ENCODE peak calls at places on chromosome 22, in seven cellular contexts. B is caudate nucleus; K is activated naive CD8-positive, alpha-beta T cell treated with anti-CD3 and anti-CD28 coated beads, Interleukin-2, amount 50 U/mL, for 24 hours; V is stimulated activated CD8-positive, alpha-beta memory T cell treated with anti-CD3 and anti-CD28 coated beads, Interleukin-7, amount 100 ng/mL, for 48 hours; J is iris pigment epithelial cell; U is amniotic stem cell; S is activated CD4-positive, alpha-beta T cell treated with anti-CD3 and anti-CD28 coated beads for 48 hours. Q is an unnamed sample.
A peak's percentile ranks its signal among the peaks of the same experiment; 100 is the strongest.

GRCh38 chr22:50058338-50059184 is 463 bp upstream of the TTLL8 start:
- DNase-seq in B (no peak), K (no peak), V (no peak), J (no peak), U (no peak), S (no peak), Q (no peak)

GRCh38 chr22:41442240-41442792 is 4.3 kb downstream of the TOB2 start:
- DNase-seq in B (no peak), K (no peak), V (no peak), J (no peak), U (no peak), S (no peak), Q (no peak)

GRCh38 chr22:49648053-49648452 is 179.6 kb downstream of the BRD1 start:
- DNase-seq in B (no peak), K (no peak), V (no peak), J (no peak), U (no peak), S (no peak), Q (no peak)

GRCh38 chr22:45680932-45681700 is 9.5 kb downstream of the ATXN10 start:
- DNase-seq in B (no peak), K (no peak), V (no peak), J (peak; percentile 87), U (no peak), S (no peak), Q (no peak)

GRCh38 chr22:50699754-50700386 is 27.2 kb downstream of the SHANK3 start:
- DNase-seq in B (no peak), K (no peak), V (no peak), J (no peak), U (no peak), S (no peak), Q (no peak)

GRCh38 chr22:49326558-49326957 is 501.1 kb downstream of the BRD1 start:
- DNase-seq in B (no peak), K (no peak), V (no peak), J (no peak), U (no peak), S (no peak), Q (no peak)

GRCh38 chr22:19761500-19762314 is 1.1 kb downstream of the TBX1 start:
- DNase-seq in B (no peak), K (no peak), V (no peak), J (no peak), U (no peak), S (no peak), Q (no peak)

GRCh38 chr22:33073989-33074391 is 15.8 kb upstream of the SYN3 start:
- DNase-seq in B (no peak), K (no peak), V (no peak), J (peak; percentile 10), U (no peak), S (no peak), Q (no peak)

GRCh38 chr22:17699696-17700330 is 61.3 kb downstream of the BCL2L13 start:
- DNase-seq in B (no peak), K (no peak), V (no peak), J (no peak), U (no peak), S (no peak), Q (no peak)

GRCh38 chr22:46114518-46115387 is 35.6 kb upstream of the PPARA start:
- DNase-seq in B (no peak), K (no peak), V (no peak), J (no peak), U (no peak), S (no peak), Q (no peak)

GRCh38 chr22:50262460-50262911 is 1.0 kb upstream of the MAPK12 start:
- DNase-seq in B (no peak), K (no peak), V (no peak), J (peak; percentile 30), U (no peak), S (peak; percentile 51), Q (no peak)

GRCh38 chr22:46626911-46627805 is 7.0 kb downstream of the GRAMD4 start:
- DNase-seq in B (no peak), K (no peak), V (no peak), J (no peak), U (no peak), S (no peak), Q (no peak)

GRCh38 chr22:49199224-49199623 is 628.4 kb downstream of the BRD1 start:
- DNase-seq in B (no peak), K (no peak), V (no peak), J (no peak), U (no peak), S (no peak), Q (no peak)

GRCh38 chr22:43481528-43482309 is 69.9 kb downstream of the MPPED1 start:
- DNase-seq in B (no peak), K (peak; percentile 32), V (no peak), J (no peak), U (no peak), S (peak; percentile 13), Q (no peak)

GRCh38 chr22:44622147-44622427 is 79.9 kb upstream of the PRR5 start:
- DNase-seq in B (no peak), K (peak; percentile 18), V (no peak), J (no peak), U (no peak), S (peak; percentile 40), Q (no peak)

GRCh38 chr22:44068422-44069191 is 44.5 kb downstream of the PARVB start:
- DNase-seq in B (no peak), K (peak; percentile 20), V (no peak), J (no peak), U (no peak), S (no peak), Q (no peak)

GRCh38 chr22:43798492-43798891 is 13.6 kb downstream of the EFCAB6 start:
- DNase-seq in B (no peak), K (no peak), V (no peak), J (no peak), U (no peak), S (no peak), Q (no peak)

GRCh38 chr22:27456696-27457503 is 344.7 kb downstream of the MN1 start:
- DNase-seq in B (no peak), K (no peak), V (no peak), J (peak; percentile 89), U (peak; percentile 80), S (no peak), Q (no peak)

GRCh38 chr22:46433318-46433717 is 97.8 kb downstream of the TRMU start:
- DNase-seq in B (no peak), K (no peak), V (no peak), J (no peak), U (no peak), S (no peak), Q (no peak)

GRCh38 chr22:40240671-40241070 is 62.9 kb downstream of the TNRC6B start:
- DNase-seq in B (no peak), K (no peak), V (no peak), J (no peak), U (no peak), S (no peak), Q (no peak)

GRCh38 chr22:48945621-48946458 is 881.8 kb downstream of the BRD1 start:
- DNase-seq in B (no peak), K (no peak), V (no peak), J (no peak), U (no peak), S (no peak), Q (no peak)

GRCh38 chr22:45302047-45302446 is 7.7 kb upstream of the FAM118A start:
- DNase-seq in B (no peak), K (no peak), V (no peak), J (peak; percentile 89), U (peak; percentile 90), S (no peak), Q (peak; percentile 16)

GRCh38 chr22:43828711-43829447 is 16.8 kb upstream of the EFCAB6 start:
- DNase-seq in B (no peak), K (no peak), V (no peak), J (no peak), U (no peak), S (no peak), Q (no peak)

GRCh38 chr22:41508770-41509170 is 35.5 kb downstream of the POLR3H start:
- DNase-seq in B (peak; percentile 84), K (no peak), V (no peak), J (no peak), U (no peak), S (no peak), Q (no peak)

GRCh38 chr22:22877523-22878210 is 9.9 kb upstream of the IGLL5 start:
- DNase-seq in B (no peak), K (peak; percentile 83), V (no peak), J (peak; percentile 64), U (no peak), S (peak; percentile 80), Q (no peak)

GRCh38 chr22:30245985-30246901 is at the start of gene LIF:
- DNase-seq in B (no peak), K (peak; percentile 66), V (no peak), J (peak; percentile 86), U (no peak), S (peak; percentile 75), Q (no peak)

GRCh38 chr22:48907591-48907990 is 920.1 kb downstream of the BRD1 start:
- DNase-seq in B (no peak), K (no peak), V (no peak), J (no peak), U (no peak), S (no peak), Q (no peak)

GRCh38 chr22:17064498-17065100 is 20.2 kb upstream of the IL17RA start:
- DNase-seq in B (no peak), K (no peak), V (no peak), J (no peak), U (no peak), S (no peak), Q (no peak)

GRCh38 chr22:44887941-44888366 is 121.9 kb downstream of the PHF21B start:
- DNase-seq in B (no peak), K (no peak), V (no peak), J (no peak), U (no peak), S (no peak), Q (no peak)

GRCh38 chr22:46220921-46221320 is 29.2 kb downstream of the CDPF1 start:
- DNase-seq in B (no peak), K (no peak), V (no peak), J (peak; percentile 56), U (no peak), S (peak; percentile 14), Q (no peak)

GRCh38 chr22:19287889-19288288 is 3.6 kb downstream of the CLTCL1 start:
- DNase-seq in B (no peak), K (no peak), V (no peak), J (peak; percentile 95), U (no peak), S (no peak), Q (no peak)

GRCh38 chr22:39960791-39961746 is 872 bp downstream of the TMA7B start:
- DNase-seq in B (no peak), K (peak; percentile 66), V (peak; percentile 54), J (peak; percentile 100), U (no peak), S (peak; percentile 82), Q (no peak)

GRCh38 chr22:46803031-46803880 is 40.8 kb downstream of the TBC1D22A start:
- DNase-seq in B (no peak), K (peak; percentile 74), V (peak; percentile 25), J (peak; percentile 17), U (no peak), S (peak; percentile 79), Q (no peak)

GRCh38 chr22:50218996-50219727 is 18.4 kb downstream of the SELENOO start:
- DNase-seq in B (no peak), K (no peak), V (no peak), J (peak; percentile 80), U (no peak), S (peak; percentile 29), Q (no peak)

GRCh38 chr22:37244922-37245722 is 1.1 kb upstream of the RAC2 start:
- DNase-seq in B (no peak), K (no peak), V (no peak), J (no peak), U (no peak), S (no peak), Q (peak; percentile 17)

GRCh38 chr22:23113847-23114720 is 27.7 kb downstream of the RSPH14 start:
- DNase-seq in B (peak; percentile 82), K (no peak), V (no peak), J (no peak), U (no peak), S (no peak), Q (no peak)

GRCh38 chr22:17097062-17097461 is 12.3 kb downstream of the IL17RA start:
- DNase-seq in B (no peak), K (no peak), V (no peak), J (no peak), U (no peak), S (no peak), Q (no peak)

GRCh38 chr22:29509298-29509697 is 29.3 kb downstream of the NEFH start:
- DNase-seq in B (no peak), K (no peak), V (no peak), J (no peak), U (no peak), S (no peak), Q (no peak)